ENCODE peak calls at places on chromosomes 6 and 20, in eight cellular contexts. T is RWPE1, C is Panc1, M is omental fat pad, L is adipocyte, J is COR-L47, G is lower lobe of right lung, Y is NB4. N is an unnamed sample.

GRCh38 chr20:23136893-23137745 is 51.0 kb upstream of the CD93 start:
- DNase-seq in T (peak), C (no peak), M (peak), L (no peak), J (no peak), G (peak), Y (no peak), N (no peak)

GRCh38 chr6:154617175-154617574 is 106.7 kb upstream of the CNKSR3 start:
- DNase-seq in T (no peak), C (no peak), M (no peak), L (peak), J (no peak), G (no peak), Y (no peak), N (no peak)

GRCh38 chr6:29552512-29553051 is 7.0 kb downstream of the UBD start:
- DNase-seq in T (peak), C (no peak), M (no peak), L (peak), J (no peak), G (no peak), Y (peak), N (peak)

GRCh38 chr20:5127859-5128409 is 1.1 kb downstream of the CDS2 start:
- DNase-seq in T (no peak), C (no peak), M (no peak), L (no peak), J (no peak), G (no peak), Y (no peak), N (no peak)

GRCh38 chr6:131924881-131925474 is 26.2 kb downstream of the CCN2 start:
- DNase-seq in T (peak), C (no peak), M (no peak), L (peak), J (peak), G (no peak), Y (peak), N (no peak)

GRCh38 chr6:27127874-27128795 is 119.4 kb upstream of the PRSS16 start:
- DNase-seq in T (no peak), C (no peak), M (no peak), L (no peak), J (no peak), G (no peak), Y (no peak), N (peak)

GRCh38 chr6:20875369-20875963 is 341.2 kb downstream of the CDKAL1 start:
- DNase-seq in T (peak), C (peak), M (no peak), L (peak), J (peak), G (no peak), Y (peak), N (no peak)

GRCh38 chr6:43758617-43759050 is 11.4 kb upstream of the VEGFA start:
- DNase-seq in T (no peak), C (no peak), M (no peak), L (peak), J (peak), G (peak), Y (peak), N (no peak)

GRCh38 chr6:35218021-35218420 is 4.3 kb downstream of the SCUBE3 start:
- DNase-seq in T (no peak), C (no peak), M (no peak), L (peak), J (no peak), G (no peak), Y (peak), N (no peak)

GRCh38 chr6:90611543-90611864 is 24.6 kb upstream of the MAP3K7 start:
- DNase-seq in T (no peak), C (no peak), M (no peak), L (no peak), J (no peak), G (no peak), Y (no peak), N (no peak)

GRCh38 chr20:55437778-55438417 is 567.4 kb downstream of the CBLN4 start:
- DNase-seq in T (no peak), C (no peak), M (no peak), L (no peak), J (no peak), G (no peak), Y (no peak), N (no peak)

GRCh38 chr20:52494244-52494643 is 302.7 kb upstream of the ZFP64 start:
- DNase-seq in T (peak), C (no peak), M (no peak), L (peak), J (no peak), G (no peak), Y (no peak), N (no peak)